ENCODE peak calls at places on chromosomes 2 and 18, in eight cellular contexts. One of them, this sample, is unnamed.
A peak's percentile ranks its signal among the peaks of the same experiment; 100 is the strongest.

GRCh38 chr2:6846967-6847695 is 18.6 kb downstream of the CMPK2 start:
- DNase-seq in neural progenitor cell: no peak
- DNase-seq in DND-41: no peak
- DNase-seq in fibroblast of lung: no peak
- DNase-seq in endothelial cell of umbilical vein: no peak
- DNase-seq in PC-3: no peak
- DNase-seq in H1: no peak
- DNase-seq in mammary epithelial cell: no peak
- DNase-seq in this sample: no peak

GRCh38 chr2:109173311-109174171 is 44.5 kb downstream of the SH3RF3 start:
- DNase-seq in neural progenitor cell: peak; percentile 75
- DNase-seq in DND-41: no peak
- DNase-seq in fibroblast of lung: peak; percentile 94
- DNase-seq in endothelial cell of umbilical vein: peak; percentile 82
- DNase-seq in PC-3: no peak
- DNase-seq in H1: no peak
- DNase-seq in mammary epithelial cell: no peak
- DNase-seq in this sample: no peak

GRCh38 chr2:121044412-121044811 is 240.6 kb downstream of the TFCP2L1 start:
- DNase-seq in neural progenitor cell: peak; percentile 21
- DNase-seq in DND-41: peak; percentile 7
- DNase-seq in fibroblast of lung: no peak
- DNase-seq in endothelial cell of umbilical vein: no peak
- DNase-seq in PC-3: no peak
- DNase-seq in H1: no peak
- DNase-seq in mammary epithelial cell: no peak
- DNase-seq in this sample: no peak

GRCh38 chr2:102082591-102083586 is 59.7 kb upstream of the IL1R1 start:
- DNase-seq in neural progenitor cell: no peak
- DNase-seq in DND-41: peak; percentile 33
- DNase-seq in fibroblast of lung: peak; percentile 90
- DNase-seq in endothelial cell of umbilical vein: peak; percentile 88
- DNase-seq in PC-3: peak; percentile 56
- DNase-seq in H1: no peak
- DNase-seq in mammary epithelial cell: peak; percentile 88
- DNase-seq in this sample: no peak

GRCh38 chr2:201697899-201698298 is 545 bp downstream of the MPP4 start:
- DNase-seq in neural progenitor cell: no peak
- DNase-seq in DND-41: no peak
- DNase-seq in fibroblast of lung: peak; percentile 95
- DNase-seq in endothelial cell of umbilical vein: peak; percentile 78
- DNase-seq in PC-3: peak; percentile 89
- DNase-seq in H1: no peak
- DNase-seq in mammary epithelial cell: peak; percentile 22
- DNase-seq in this sample: no peak

GRCh38 chr2:205047273-205047839 is 502.1 kb downstream of the PARD3B start:
- DNase-seq in neural progenitor cell: peak; percentile 89
- DNase-seq in DND-41: no peak
- DNase-seq in fibroblast of lung: no peak
- DNase-seq in endothelial cell of umbilical vein: no peak
- DNase-seq in PC-3: no peak
- DNase-seq in H1: peak; percentile 66
- DNase-seq in mammary epithelial cell: no peak
- DNase-seq in this sample: no peak

GRCh38 chr2:123747316-123747715 is 277.8 kb upstream of the CNTNAP5 start:
- DNase-seq in neural progenitor cell: no peak
- DNase-seq in DND-41: no peak
- DNase-seq in fibroblast of lung: no peak
- DNase-seq in endothelial cell of umbilical vein: no peak
- DNase-seq in PC-3: peak; percentile 62
- DNase-seq in H1: no peak
- DNase-seq in mammary epithelial cell: no peak
- DNase-seq in this sample: no peak

GRCh38 chr2:152242787-152243472 is 67.4 kb upstream of the STAM2 start:
- DNase-seq in neural progenitor cell: no peak
- DNase-seq in DND-41: no peak
- DNase-seq in fibroblast of lung: no peak
- DNase-seq in endothelial cell of umbilical vein: no peak
- DNase-seq in PC-3: no peak
- DNase-seq in H1: no peak
- DNase-seq in mammary epithelial cell: no peak
- DNase-seq in this sample: no peak

GRCh38 chr2:15953143-15953630 is 12.8 kb downstream of the MYCN start:
- DNase-seq in neural progenitor cell: no peak
- DNase-seq in DND-41: no peak
- DNase-seq in fibroblast of lung: no peak
- DNase-seq in endothelial cell of umbilical vein: no peak
- DNase-seq in PC-3: no peak
- DNase-seq in H1: no peak
- DNase-seq in mammary epithelial cell: no peak
- DNase-seq in this sample: no peak

GRCh38 chr2:74142340-74142739 is 5.4 kb downstream of the BOLA3 start:
- DNase-seq in neural progenitor cell: peak; percentile 44
- DNase-seq in DND-41: no peak
- DNase-seq in fibroblast of lung: no peak
- DNase-seq in endothelial cell of umbilical vein: no peak
- DNase-seq in PC-3: peak; percentile 17
- DNase-seq in H1: no peak
- DNase-seq in mammary epithelial cell: no peak
- DNase-seq in this sample: no peak

GRCh38 chr2:32061973-32062861 is 1.1 kb upstream of the SPAST start:
- DNase-seq in neural progenitor cell: peak; percentile 32
- DNase-seq in DND-41: no peak
- DNase-seq in fibroblast of lung: peak; percentile 61
- DNase-seq in endothelial cell of umbilical vein: peak; percentile 49
- DNase-seq in PC-3: peak; percentile 57
- DNase-seq in H1: no peak
- DNase-seq in mammary epithelial cell: peak; percentile 55
- DNase-seq in this sample: peak; percentile 11

GRCh38 chr18:79609841-79610281 is 69.7 kb upstream of the CTDP1 start:
- DNase-seq in neural progenitor cell: no peak
- DNase-seq in DND-41: no peak
- DNase-seq in fibroblast of lung: no peak
- DNase-seq in endothelial cell of umbilical vein: no peak
- DNase-seq in PC-3: no peak
- DNase-seq in H1: no peak
- DNase-seq in mammary epithelial cell: no peak
- DNase-seq in this sample: no peak

GRCh38 chr18:63025251-63025710 is 294.3 kb downstream of the BCL2 start:
- DNase-seq in neural progenitor cell: peak; percentile 75
- DNase-seq in DND-41: peak; percentile 36
- DNase-seq in fibroblast of lung: no peak
- DNase-seq in endothelial cell of umbilical vein: no peak
- DNase-seq in PC-3: peak; percentile 36
- DNase-seq in H1: no peak
- DNase-seq in mammary epithelial cell: peak; percentile 3
- DNase-seq in this sample: peak; percentile 27

GRCh38 chr2:41873102-41873501 is 174.7 kb upstream of the PKDCC start:
- DNase-seq in neural progenitor cell: no peak
- DNase-seq in DND-41: no peak
- DNase-seq in fibroblast of lung: no peak
- DNase-seq in endothelial cell of umbilical vein: no peak
- DNase-seq in PC-3: no peak
- DNase-seq in H1: no peak
- DNase-seq in mammary epithelial cell: no peak
- DNase-seq in this sample: no peak

GRCh38 chr2:44543773-44544725 is 182.3 kb downstream of the CAMKMT start:
- DNase-seq in neural progenitor cell: peak; percentile 79
- DNase-seq in DND-41: no peak
- DNase-seq in fibroblast of lung: no peak
- DNase-seq in endothelial cell of umbilical vein: no peak
- DNase-seq in PC-3: peak; percentile 39
- DNase-seq in H1: peak; percentile 58
- DNase-seq in mammary epithelial cell: peak; percentile 50
- DNase-seq in this sample: no peak

GRCh38 chr18:8140841-8141501 is 468.3 kb upstream of the RAB12 start:
- DNase-seq in neural progenitor cell: no peak
- DNase-seq in DND-41: no peak
- DNase-seq in fibroblast of lung: peak; percentile 64
- DNase-seq in endothelial cell of umbilical vein: no peak
- DNase-seq in PC-3: peak; percentile 59
- DNase-seq in H1: no peak
- DNase-seq in mammary epithelial cell: peak; percentile 38
- DNase-seq in this sample: no peak

GRCh38 chr2:225616372-225616771 is 216.9 kb downstream of the NYAP2 start:
- DNase-seq in neural progenitor cell: no peak
- DNase-seq in DND-41: no peak
- DNase-seq in fibroblast of lung: no peak
- DNase-seq in endothelial cell of umbilical vein: no peak
- DNase-seq in PC-3: no peak
- DNase-seq in H1: no peak
- DNase-seq in mammary epithelial cell: peak; percentile 6
- DNase-seq in this sample: no peak
- H3K9ac ChIP-seq in neural progenitor cell: no peak overlapping the region
- H3K9ac ChIP-seq in DND-41: no peak overlapping the region
- H3K9ac ChIP-seq in fibroblast of lung: no peak overlapping the region
- H3K9ac ChIP-seq in endothelial cell of umbilical vein: no peak overlapping the region
- H3K9ac ChIP-seq in PC-3: no peak overlapping the region
- H3K9ac ChIP-seq in H1: no peak overlapping the region
- H3K9ac ChIP-seq in mammary epithelial cell: no peak overlapping the region
- H3K9ac ChIP-seq in this sample: no peak overlapping the region

GRCh38 chr18:10488022-10488421 is 33.6 kb downstream of the APCDD1 start:
- DNase-seq in neural progenitor cell: no peak
- DNase-seq in DND-41: no peak
- DNase-seq in fibroblast of lung: peak; percentile 57
- DNase-seq in endothelial cell of umbilical vein: no peak
- DNase-seq in PC-3: no peak
- DNase-seq in H1: no peak
- DNase-seq in mammary epithelial cell: no peak
- DNase-seq in this sample: no peak
- H3K9ac ChIP-seq in neural progenitor cell: no peak overlapping the region
- H3K9ac ChIP-seq in DND-41: no peak overlapping the region
- H3K9ac ChIP-seq in fibroblast of lung: no peak overlapping the region
- H3K9ac ChIP-seq in endothelial cell of umbilical vein: no peak overlapping the region
- H3K9ac ChIP-seq in PC-3: no peak overlapping the region
- H3K9ac ChIP-seq in H1: no peak overlapping the region
- H3K9ac ChIP-seq in mammary epithelial cell: no peak overlapping the region
- H3K9ac ChIP-seq in this sample: no peak overlapping the region

GRCh38 chr2:208254118-208254870 is 577 bp downstream of the IDH1 start:
- DNase-seq in neural progenitor cell: peak; percentile 96
- DNase-seq in DND-41: peak; percentile 92
- DNase-seq in fibroblast of lung: peak; percentile 67
- DNase-seq in endothelial cell of umbilical vein: peak; percentile 85
- DNase-seq in PC-3: peak; percentile 72
- DNase-seq in H1: peak; percentile 83
- DNase-seq in mammary epithelial cell: peak; percentile 64
- DNase-seq in this sample: peak; percentile 85

GRCh38 chr2:208255557-208256106 is 761 bp upstream of the IDH1 start:
- DNase-seq in neural progenitor cell: no peak
- DNase-seq in DND-41: no peak
- DNase-seq in fibroblast of lung: no peak
- DNase-seq in endothelial cell of umbilical vein: no peak
- DNase-seq in PC-3: no peak
- DNase-seq in H1: no peak
- DNase-seq in mammary epithelial cell: no peak
- DNase-seq in this sample: no peak

GRCh38 chr2:208253518-208254117 is 1.3 kb downstream of the IDH1 start:
- DNase-seq in neural progenitor cell: no peak
- DNase-seq in DND-41: no peak
- DNase-seq in fibroblast of lung: peak; percentile 17
- DNase-seq in endothelial cell of umbilical vein: no peak
- DNase-seq in PC-3: peak; percentile 64
- DNase-seq in H1: no peak
- DNase-seq in mammary epithelial cell: no peak
- DNase-seq in this sample: no peak

GRCh38 chr2:208254871-208255556 is at the start of gene IDH1:
- DNase-seq in neural progenitor cell: peak; percentile 98
- DNase-seq in DND-41: peak; percentile 92
- DNase-seq in fibroblast of lung: peak; percentile 85
- DNase-seq in endothelial cell of umbilical vein: peak; percentile 95
- DNase-seq in PC-3: peak; percentile 97
- DNase-seq in H1: peak; percentile 83
- DNase-seq in mammary epithelial cell: peak; percentile 95
- DNase-seq in this sample: peak; percentile 87

GRCh38 chr2:208256192-208256782 is 1.4 kb upstream of the IDH1 start:
- DNase-seq in neural progenitor cell: peak; percentile 26
- DNase-seq in DND-41: no peak
- DNase-seq in fibroblast of lung: no peak
- DNase-seq in endothelial cell of umbilical vein: no peak
- DNase-seq in PC-3: peak; percentile 49
- DNase-seq in H1: no peak
- DNase-seq in mammary epithelial cell: no peak
- DNase-seq in this sample: peak; percentile 36
- H3K9ac ChIP-seq in neural progenitor cell: no peak overlapping the region
- H3K9ac ChIP-seq in DND-41: no peak overlapping the region
- H3K9ac ChIP-seq in fibroblast of lung: no peak overlapping the region
- H3K9ac ChIP-seq in endothelial cell of umbilical vein: no peak overlapping the region
- H3K9ac ChIP-seq in PC-3: no peak overlapping the region
- H3K9ac ChIP-seq in H1: no peak overlapping the region
- H3K9ac ChIP-seq in mammary epithelial cell: no peak overlapping the region
- H3K9ac ChIP-seq in this sample: no peak overlapping the region

DNA sequence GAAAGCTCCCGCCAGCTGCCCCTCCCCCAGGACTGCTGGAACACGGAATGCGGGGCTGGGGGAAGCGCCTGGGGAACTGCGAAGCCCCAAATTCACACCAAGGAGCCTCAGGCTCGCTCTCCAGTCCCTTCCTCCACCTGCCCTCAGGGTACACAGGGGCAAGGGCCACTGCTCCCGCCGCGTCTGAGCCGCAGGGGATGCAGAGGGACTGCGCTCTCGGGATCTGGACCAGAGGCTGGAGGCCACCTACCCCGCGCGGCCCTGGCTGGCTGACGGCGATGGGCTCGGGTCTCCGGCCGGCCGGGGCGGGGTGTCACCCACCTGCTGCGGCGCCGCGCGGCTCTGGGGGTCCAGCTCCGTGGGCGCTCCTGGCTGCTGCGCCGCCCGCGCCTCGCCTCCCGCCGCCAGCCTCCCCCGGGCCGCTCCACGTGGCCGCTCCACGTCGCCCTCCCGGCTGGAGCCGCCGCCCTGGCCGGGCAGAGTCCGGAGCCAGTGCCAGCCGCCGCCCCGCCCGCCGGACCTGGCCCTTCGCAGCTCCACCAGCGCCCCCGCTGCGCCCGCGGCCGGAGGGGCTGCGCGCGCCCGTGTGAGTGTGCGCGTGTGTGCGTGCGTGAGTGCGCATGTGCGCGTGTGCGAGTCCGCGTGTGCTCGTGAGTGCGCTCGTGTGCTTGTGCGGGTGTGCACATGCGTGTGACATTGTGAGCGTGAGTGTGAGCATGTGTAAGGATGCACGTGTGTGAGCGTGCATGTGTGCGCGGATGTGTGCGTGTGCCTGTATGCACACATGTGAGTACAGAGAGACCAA is at the start of gene CGREF1:
- DNase-seq in neural progenitor cell: peak; percentile 62
- DNase-seq in DND-41: no peak
- DNase-seq in fibroblast of lung: no peak
- DNase-seq in endothelial cell of umbilical vein: peak; percentile 22
- DNase-seq in PC-3: peak; percentile 20
- DNase-seq in H1: no peak
- DNase-seq in mammary epithelial cell: no peak
- DNase-seq in this sample: no peak
- H3K9ac ChIP-seq in neural progenitor cell: no peak within 1 kb of the TSS
- H3K9ac ChIP-seq in DND-41: no peak within 1 kb of the TSS
- H3K9ac ChIP-seq in fibroblast of lung: no peak within 1 kb of the TSS
- H3K9ac ChIP-seq in endothelial cell of umbilical vein: no peak within 1 kb of the TSS
- H3K9ac ChIP-seq in PC-3: peak within 1 kb of the TSS; percentile 64
- H3K9ac ChIP-seq in H1: peak within 1 kb of the TSS; percentile 53
- H3K9ac ChIP-seq in mammary epithelial cell: no peak within 1 kb of the TSS
- H3K9ac ChIP-seq in this sample: no peak within 1 kb of the TSS

This sample was measured in MM.1S.